ENCODE peak calls at places on chromosomes 11 and 22, in four cellular contexts. N is HEK293T; L is activated CD4-positive, alpha-beta T cell treated with anti-CD3 and anti-CD28 coated beads for 24 hours; B is ecto neural progenitor cell. J is an unnamed sample.

GRCh38 chr22:24335529-24335928 is 64.9 kb downstream of the SPECC1L start:
- DNase-seq in N (no peak), L (no peak), B (no peak), J (no peak)

GRCh38 chr11:1559103-1559951 is 12.7 kb downstream of the DUSP8 start:
- DNase-seq in B (peak), N (no peak), L (no peak), J (peak)

GRCh38 chr11:35344990-35345655 is 74.2 kb downstream of the SLC1A2 start:
- DNase-seq in B (no peak), L (no peak), N (no peak), J (no peak)

GRCh38 chr22:40922484-40923303 is 28.5 kb upstream of the RBX1 start:
- DNase-seq in N (peak), L (no peak), B (no peak), J (no peak)

GRCh38 chr11:45933131-45933821 is 10.8 kb downstream of the LARGE2 start:
- DNase-seq in B (no peak), N (no peak), L (no peak), J (no peak)

GRCh38 chr11:81036168-81036870 is 1595.5 kb upstream of the TENM4 start:
- DNase-seq in B (no peak), L (no peak), N (no peak), J (no peak)

GRCh38 chr22:49268924-49269323 is 558.7 kb downstream of the BRD1 start:
- DNase-seq in L (no peak), B (no peak), N (no peak), J (peak)

GRCh38 chr11:111351374-111352081 is 27.5 kb downstream of the POU2AF1 start:
- DNase-seq in B (no peak), N (no peak), L (no peak), J (no peak)

GRCh38 chr11:3104051-3104714 is 47.0 kb upstream of the CARS1 start:
- DNase-seq in N (no peak), L (no peak), B (peak), J (peak)

GRCh38 chr11:44899959-44900358 is 50.7 kb downstream of the TP53I11 start:
- DNase-seq in L (peak), N (peak), B (no peak), J (no peak)

GRCh38 chr11:31655483-31655882 is 145.9 kb downstream of the ELP4 start:
- DNase-seq in B (no peak), L (no peak), N (no peak), J (no peak)

GRCh38 chr22:41976070-41976901 is 7.0 kb downstream of the SEPTIN3 start:
- DNase-seq in N (peak), L (peak), B (peak), J (no peak)

GRCh38 chr11:1873048-1873812 is 18.5 kb downstream of the PRR33 start:
- DNase-seq in L (no peak), N (no peak), B (no peak), J (no peak)

GRCh38 chr11:103608566-103608965 is 427.9 kb upstream of the DDI1 start:
- DNase-seq in N (no peak), B (no peak), L (no peak), J (no peak)

GRCh38 chr22:25992331-25992730 is 176.9 kb upstream of the SEZ6L start:
- DNase-seq in B (no peak), N (no peak), L (no peak), J (no peak)

GRCh38 chr22:39598017-39598965 is 27.7 kb downstream of the CACNA1I start:
- DNase-seq in N (peak), L (peak), B (peak), J (no peak)

GRCh38 chr11:2264366-2265011 is 5.9 kb downstream of the ASCL2 start:
- DNase-seq in N (peak), B (no peak), L (no peak), J (peak)

GRCh38 chr11:31764766-31765165 is 46.4 kb downstream of the PAX6 start:
- DNase-seq in L (no peak), N (no peak), B (no peak), J (no peak)

GRCh38 chr11:45484326-45484725 is 181.1 kb downstream of the CHST1 start:
- DNase-seq in N (no peak), B (no peak), L (no peak), J (no peak)

GRCh38 chr11:61028135-61028729 is 56.8 kb downstream of the CD6 start:
- DNase-seq in B (no peak), L (peak), N (no peak), J (no peak)

GRCh38 chr22:25403284-25403606 is 161.2 kb upstream of the GRK3 start:
- DNase-seq in B (no peak), N (no peak), L (no peak), J (no peak)

GRCh38 chr11:122900803-122901202 is 18.2 kb downstream of the JHY start:
- DNase-seq in N (no peak), L (no peak), B (no peak), J (no peak)

GRCh38 chr22:25156736-25157135 is 42.9 kb upstream of the CRYBB3 start:
- DNase-seq in L (no peak), N (no peak), B (no peak), J (no peak)

GRCh38 chr11:113316251-113316650 is 1.9 kb downstream of the TTC12 start:
- DNase-seq in N (no peak), B (no peak), L (no peak), J (no peak)

GRCh38 chr11:80937831-80938230 is 1497.0 kb upstream of the TENM4 start:
- DNase-seq in N (no peak), B (no peak), L (no peak), J (no peak)

GRCh38 chr22:46053563-46054090 is 76.7 kb upstream of the WNT7B start:
- DNase-seq in N (peak), B (no peak), L (no peak), J (peak)

GRCh38 chr11:111761056-111761455 is 5.1 kb downstream of the PPP2R1B start:
- DNase-seq in B (no peak), L (no peak), N (no peak), J (no peak)

GRCh38 chr22:49925525-49926128 is 7.2 kb downstream of the CRELD2 start:
- DNase-seq in B (no peak), N (no peak), L (no peak), J (no peak)

J was measured in cardiac septum.